ENCODE peak calls at places on chromosome 4, in six cellular contexts. One of them, this sample, is unnamed.

GRCh38 chr4:1310796-1311715 is 21.4 kb downstream of the MAEA start:
- DNase-seq in AG04450: no peak
- DNase-seq in transverse colon: no peak
- DNase-seq in mammary epithelial cell: no peak
- DNase-seq in ovary: peak; percentile 33
- DNase-seq in GM23248: no peak
- DNase-seq in this sample: no peak

GRCh38 chr4:15805583-15806517 is 27.7 kb downstream of the CD38 start:
- DNase-seq in AG04450: peak; percentile 21
- DNase-seq in transverse colon: no peak
- DNase-seq in mammary epithelial cell: peak; percentile 56
- DNase-seq in ovary: no peak
- DNase-seq in GM23248: peak; percentile 75
- DNase-seq in this sample: no peak

GRCh38 chr4:104491396-104491821 is 3.3 kb downstream of the CXXC4 start:
- DNase-seq in AG04450: no peak
- DNase-seq in transverse colon: peak; percentile 47
- DNase-seq in mammary epithelial cell: no peak
- DNase-seq in ovary: peak; percentile 57
- DNase-seq in GM23248: peak; percentile 28
- DNase-seq in this sample: no peak

GRCh38 chr4:175435437-175435836 is 376.6 kb downstream of the GPM6A start:
- DNase-seq in AG04450: no peak
- DNase-seq in transverse colon: no peak
- DNase-seq in mammary epithelial cell: no peak
- DNase-seq in ovary: no peak
- DNase-seq in GM23248: no peak
- DNase-seq in this sample: no peak

GRCh38 chr4:176443117-176443516 is 123.4 kb downstream of the SPCS3 start:
- DNase-seq in AG04450: peak; percentile 72
- DNase-seq in transverse colon: no peak
- DNase-seq in mammary epithelial cell: peak; percentile 91
- DNase-seq in ovary: no peak
- DNase-seq in GM23248: peak; percentile 92
- DNase-seq in this sample: peak; percentile 64

GRCh38 chr4:70927502-70928139 is 25.5 kb downstream of the MOB1B start:
- DNase-seq in AG04450: no peak
- DNase-seq in transverse colon: no peak
- DNase-seq in mammary epithelial cell: no peak
- DNase-seq in ovary: no peak
- DNase-seq in GM23248: no peak
- DNase-seq in this sample: no peak

GRCh38 chr4:140266958-140267568 is 106.4 kb upstream of the SCOC start:
- DNase-seq in AG04450: peak; percentile 50
- DNase-seq in transverse colon: no peak
- DNase-seq in mammary epithelial cell: no peak
- DNase-seq in ovary: no peak
- DNase-seq in GM23248: peak; percentile 34
- DNase-seq in this sample: no peak

GRCh38 chr4:158760866-158761265 is 8.0 kb upstream of the FNIP2 start:
- DNase-seq in AG04450: no peak
- DNase-seq in transverse colon: no peak
- DNase-seq in mammary epithelial cell: no peak
- DNase-seq in ovary: no peak
- DNase-seq in GM23248: peak; percentile 47
- DNase-seq in this sample: no peak

GRCh38 chr4:159069922-159070321 is 33.0 kb upstream of the RAPGEF2 start:
- DNase-seq in AG04450: no peak
- DNase-seq in transverse colon: no peak
- DNase-seq in mammary epithelial cell: peak; percentile 53
- DNase-seq in ovary: no peak
- DNase-seq in GM23248: peak; percentile 72
- DNase-seq in this sample: no peak

GRCh38 chr4:20890752-20891151 is 190.5 kb downstream of the PACRGL start:
- DNase-seq in AG04450: no peak
- DNase-seq in transverse colon: no peak
- DNase-seq in mammary epithelial cell: peak; percentile 6
- DNase-seq in ovary: no peak
- DNase-seq in GM23248: peak; percentile 5
- DNase-seq in this sample: no peak

GRCh38 chr4:153207561-153207960 is 3.3 kb downstream of the TRIM2 start:
- DNase-seq in AG04450: no peak
- DNase-seq in transverse colon: peak; percentile 70
- DNase-seq in mammary epithelial cell: no peak
- DNase-seq in ovary: no peak
- DNase-seq in GM23248: peak; percentile 33
- DNase-seq in this sample: no peak

GRCh38 chr4:99088485-99089365 is at the start of gene ADH5:
- DNase-seq in AG04450: peak; percentile 55
- DNase-seq in transverse colon: peak; percentile 92
- DNase-seq in mammary epithelial cell: peak; percentile 80
- DNase-seq in ovary: peak; percentile 86
- DNase-seq in GM23248: peak; percentile 94
- DNase-seq in this sample: peak; percentile 8

GRCh38 chr4:126071346-126072333 is 756.9 kb downstream of the FAT4 start:
- DNase-seq in AG04450: peak; percentile 42
- DNase-seq in transverse colon: no peak
- DNase-seq in mammary epithelial cell: peak; percentile 23
- DNase-seq in ovary: no peak
- DNase-seq in GM23248: peak; percentile 77
- DNase-seq in this sample: no peak

GRCh38 chr4:162911349-162911748 is 255.3 kb downstream of the NAF1 start:
- DNase-seq in AG04450: no peak
- DNase-seq in transverse colon: no peak
- DNase-seq in mammary epithelial cell: no peak
- DNase-seq in ovary: no peak
- DNase-seq in GM23248: no peak
- DNase-seq in this sample: no peak

GRCh38 chr4:153522800-153523089 is 56.6 kb downstream of the TMEM131L start:
- DNase-seq in AG04450: no peak
- DNase-seq in transverse colon: no peak
- DNase-seq in mammary epithelial cell: no peak
- DNase-seq in ovary: no peak
- DNase-seq in GM23248: no peak
- DNase-seq in this sample: no peak

GRCh38 chr4:84912741-84913140 is 53.7 kb downstream of the WDFY3 start:
- DNase-seq in AG04450: no peak
- DNase-seq in transverse colon: no peak
- DNase-seq in mammary epithelial cell: no peak
- DNase-seq in ovary: no peak
- DNase-seq in GM23248: no peak
- DNase-seq in this sample: no peak
- H3K27ac ChIP-seq in AG04450: no peak overlapping the region
- H3K27ac ChIP-seq in transverse colon: no peak overlapping the region
- H3K27ac ChIP-seq in mammary epithelial cell: no peak overlapping the region
- H3K27ac ChIP-seq in ovary: no peak overlapping the region
- H3K27ac ChIP-seq in GM23248: no peak overlapping the region
- H3K27ac ChIP-seq in this sample: no peak overlapping the region

DNA sequence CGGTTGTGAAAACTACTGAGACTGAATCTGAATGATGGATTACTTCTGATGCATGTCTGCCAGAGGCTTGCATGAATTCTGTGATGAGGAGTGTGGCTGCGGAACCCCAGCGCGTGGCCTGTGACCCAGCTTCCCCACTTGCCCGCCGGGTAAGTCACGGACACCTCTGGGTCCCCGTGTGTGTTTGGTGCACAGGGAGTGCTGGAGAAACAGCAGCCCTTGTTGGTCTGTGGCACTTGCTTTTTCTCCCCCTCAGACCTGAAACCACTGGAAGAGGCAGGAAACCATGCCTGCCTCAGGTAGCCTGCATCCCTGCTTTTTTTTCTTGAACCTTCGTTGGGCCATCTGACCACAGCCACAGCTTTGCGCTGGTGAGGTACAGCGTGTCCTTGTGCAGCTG is 51.9 kb upstream of the TADA2B start:
- DNase-seq in AG04450: no peak
- DNase-seq in transverse colon: no peak
- DNase-seq in mammary epithelial cell: no peak
- DNase-seq in ovary: no peak
- DNase-seq in GM23248: no peak
- DNase-seq in this sample: no peak
- H3K27ac ChIP-seq in AG04450: peak overlapping the region; percentile 80
- H3K27ac ChIP-seq in transverse colon: peak overlapping the region; percentile 71
- H3K27ac ChIP-seq in mammary epithelial cell: peak overlapping the region; percentile 97
- H3K27ac ChIP-seq in ovary: no peak overlapping the region
- H3K27ac ChIP-seq in GM23248: peak overlapping the region; percentile 78
- H3K27ac ChIP-seq in this sample: peak overlapping the region; percentile 98

DNA sequence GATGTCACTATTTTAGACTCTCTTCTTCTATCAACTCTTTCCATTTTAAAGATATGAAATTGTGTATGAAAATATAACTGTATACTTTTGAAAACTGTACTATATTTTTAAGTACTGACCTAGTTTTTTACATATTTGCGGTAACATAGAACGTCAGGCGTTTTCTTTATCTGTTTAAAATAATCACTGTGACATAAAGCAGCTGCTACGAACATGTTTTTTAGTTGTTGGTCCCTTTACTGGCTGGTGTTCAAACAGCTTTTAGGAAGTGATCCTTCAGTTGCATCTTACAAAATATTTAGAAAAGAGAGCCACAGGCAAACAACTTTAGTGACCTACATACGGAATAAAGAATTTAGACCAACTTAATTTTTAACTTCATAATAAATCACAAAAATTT is 73.1 kb downstream of the METTL14 start:
- DNase-seq in AG04450: no peak
- DNase-seq in transverse colon: no peak
- DNase-seq in mammary epithelial cell: no peak
- DNase-seq in ovary: no peak
- DNase-seq in GM23248: no peak
- DNase-seq in this sample: no peak
- H3K27ac ChIP-seq in AG04450: no peak overlapping the region
- H3K27ac ChIP-seq in transverse colon: peak overlapping the region; percentile 72
- H3K27ac ChIP-seq in mammary epithelial cell: peak overlapping the region; percentile 16
- H3K27ac ChIP-seq in ovary: no peak overlapping the region
- H3K27ac ChIP-seq in GM23248: peak overlapping the region; percentile 1
- H3K27ac ChIP-seq in this sample: no peak overlapping the region

GRCh38 chr4:89829470-89830138 is 7.4 kb downstream of the SNCA start:
- DNase-seq in AG04450: no peak
- DNase-seq in transverse colon: peak; percentile 10
- DNase-seq in mammary epithelial cell: peak; percentile 86
- DNase-seq in ovary: no peak
- DNase-seq in GM23248: no peak
- DNase-seq in this sample: peak; percentile 36
- H3K27ac ChIP-seq in AG04450: no peak overlapping the region
- H3K27ac ChIP-seq in transverse colon: no peak overlapping the region
- H3K27ac ChIP-seq in mammary epithelial cell: peak overlapping the region; percentile 9
- H3K27ac ChIP-seq in ovary: no peak overlapping the region
- H3K27ac ChIP-seq in GM23248: no peak overlapping the region
- H3K27ac ChIP-seq in this sample: peak overlapping the region; percentile 60

DNA sequence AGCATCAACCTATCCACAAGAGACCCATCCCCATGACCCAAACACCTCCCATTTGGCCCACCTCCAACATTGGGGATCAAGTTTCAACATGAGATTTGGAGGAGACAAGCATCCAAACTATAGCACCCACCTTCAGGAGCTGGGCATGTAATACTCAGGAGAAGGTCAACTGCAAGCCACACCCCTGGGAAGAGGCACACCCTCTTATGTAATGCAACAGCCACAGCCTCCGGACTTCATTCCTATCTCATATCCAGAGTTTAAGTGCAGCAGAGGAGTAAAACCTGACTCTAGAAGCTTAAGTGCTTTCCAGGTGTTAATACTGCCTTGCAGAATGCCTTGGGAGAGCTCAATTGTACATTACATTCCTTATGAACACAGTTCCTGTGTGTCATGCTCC is 197.4 kb downstream of the PTTG2 start:
- DNase-seq in AG04450: no peak
- DNase-seq in transverse colon: peak; percentile 68
- DNase-seq in mammary epithelial cell: peak; percentile 62
- DNase-seq in ovary: no peak
- DNase-seq in GM23248: no peak
- DNase-seq in this sample: no peak
- H3K27ac ChIP-seq in AG04450: no peak overlapping the region
- H3K27ac ChIP-seq in transverse colon: peak overlapping the region; percentile 87
- H3K27ac ChIP-seq in mammary epithelial cell: peak overlapping the region; percentile 23
- H3K27ac ChIP-seq in ovary: no peak overlapping the region
- H3K27ac ChIP-seq in GM23248: no peak overlapping the region
- H3K27ac ChIP-seq in this sample: peak overlapping the region; percentile 55

GRCh38 chr4:173990126-173990878 is 293.2 kb downstream of the FBXO8 start:
- DNase-seq in AG04450: no peak
- DNase-seq in transverse colon: no peak
- DNase-seq in mammary epithelial cell: peak; percentile 8
- DNase-seq in ovary: no peak
- DNase-seq in GM23248: peak; percentile 68
- DNase-seq in this sample: no peak
- H3K27ac ChIP-seq in AG04450: no peak overlapping the region
- H3K27ac ChIP-seq in transverse colon: no peak overlapping the region
- H3K27ac ChIP-seq in mammary epithelial cell: no peak overlapping the region
- H3K27ac ChIP-seq in ovary: no peak overlapping the region
- H3K27ac ChIP-seq in GM23248: no peak overlapping the region
- H3K27ac ChIP-seq in this sample: no peak overlapping the region